ENCODE peak calls at places on chromosomes 7 and 10, in ten cellular contexts. G is neural crest cell; O is nephron progenitor cell; B is GM23338; H is body of pancreas; M is IMR-90; W is CD8-positive, alpha-beta T cell; S is fibroblast of the aortic adventitia; X is left ventricle myocardium inferior; I is brain microvascular endothelial cell. P is an unnamed sample.

GRCh38 chr10:43968076-43968475 is 319.4 kb upstream of the ZNF32 start:
- DNase-seq in G (no peak), O (no peak), B (no peak), H (no peak), M (no peak), W (no peak), S (no peak), X (no peak), I (no peak), P (no peak)

GRCh38 chr10:78925800-78926319 is 142.9 kb upstream of the ZMIZ1 start:
- DNase-seq in G (no peak), O (no peak), B (no peak), H (no peak), M (peak; percentile 98), W (no peak), S (peak; percentile 98), X (no peak), I (peak; percentile 93), P (no peak)

GRCh38 chr10:26472440-26472778 is 34.3 kb downstream of the APBB1IP start:
- DNase-seq in G (no peak), O (no peak), B (no peak), H (no peak), M (no peak), W (no peak), S (no peak), X (no peak), I (no peak), P (no peak)

GRCh38 chr7:44693641-44694313 is 54.9 kb upstream of the ZMIZ2 start:
- DNase-seq in G (no peak), O (no peak), B (no peak), H (no peak), M (peak; percentile 85), W (no peak), S (peak; percentile 51), X (peak; percentile 67), I (peak; percentile 78), P (no peak)

GRCh38 chr7:18210382-18210781 is 182.7 kb upstream of the PRPS1L1 start:
- DNase-seq in G (no peak), O (no peak), B (no peak), H (no peak), M (no peak), W (no peak), S (no peak), X (no peak), I (no peak), P (no peak)

GRCh38 chr7:121079425-121080169 is 91.1 kb downstream of the CPED1 start:
- DNase-seq in G (no peak), O (no peak), B (no peak), H (no peak), M (peak; percentile 51), W (no peak), S (peak; percentile 62), X (no peak), I (peak; percentile 23), P (no peak)

GRCh38 chr7:144452064-144452463 is 48.6 kb upstream of the NOBOX start:
- DNase-seq in G (no peak), O (no peak), B (no peak), H (no peak), M (no peak), W (no peak), S (no peak), X (no peak), I (no peak), P (no peak)

GRCh38 chr7:134941185-134941900 is 45.0 kb upstream of the AGBL3 start:
- DNase-seq in G (no peak), O (no peak), B (peak; percentile 21), H (no peak), M (peak; percentile 92), W (no peak), S (peak; percentile 91), X (no peak), I (peak; percentile 89), P (no peak)

GRCh38 chr7:33425385-33425784 is 296.0 kb downstream of the BBS9 start:
- DNase-seq in G (no peak), O (no peak), B (no peak), H (no peak), M (no peak), W (no peak), S (no peak), X (no peak), I (no peak), P (no peak)

GRCh38 chr10:16779375-16779774 is 37.8 kb downstream of the RSU1 start:
- DNase-seq in G (no peak), O (no peak), B (no peak), H (no peak), M (no peak), W (peak; percentile 15), S (no peak), X (no peak), I (no peak), P (no peak)

GRCh38 chr10:8061274-8062211 is 7.1 kb downstream of the GATA3 start:
- DNase-seq in G (no peak), O (no peak), B (peak; percentile 55), H (no peak), M (no peak), W (peak; percentile 60), S (no peak), X (no peak), I (no peak), P (no peak)

GRCh38 chr10:63537511-63537910 is 16.3 kb downstream of the REEP3 start:
- DNase-seq in G (no peak), O (no peak), B (no peak), H (no peak), M (no peak), W (no peak), S (no peak), X (no peak), I (no peak), P (no peak)

GRCh38 chr10:63539994-63540393 is 18.8 kb downstream of the REEP3 start:
- DNase-seq in G (no peak), O (no peak), B (no peak), H (no peak), M (no peak), W (no peak), S (no peak), X (no peak), I (no peak), P (no peak)

GRCh38 chr10:63539377-63539776 is 18.2 kb downstream of the REEP3 start:
- DNase-seq in G (no peak), O (no peak), B (no peak), H (no peak), M (no peak), W (no peak), S (no peak), X (no peak), I (no peak), P (no peak)

GRCh38 chr10:63534723-63535122 is 13.5 kb downstream of the REEP3 start:
- DNase-seq in G (no peak), O (no peak), B (no peak), H (no peak), M (no peak), W (no peak), S (no peak), X (no peak), I (no peak), P (no peak)

DNA sequence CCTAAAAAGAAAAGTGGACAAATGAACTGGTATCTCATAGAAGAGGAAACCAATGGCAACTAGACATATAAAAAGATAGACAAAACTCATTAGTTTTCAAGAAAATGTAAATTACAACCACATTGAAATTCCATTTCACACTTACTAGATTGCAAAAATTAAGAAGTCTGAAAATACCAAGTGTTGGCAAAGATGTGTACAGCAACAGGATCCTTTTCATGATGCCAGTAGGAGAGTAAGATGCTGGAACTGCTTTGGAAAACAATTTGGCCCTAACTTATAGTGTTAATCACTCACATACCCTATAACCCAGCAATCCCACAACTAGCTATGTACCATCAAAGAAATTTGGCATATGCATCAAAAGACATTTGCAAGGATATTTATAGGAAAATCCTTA is 15.5 kb downstream of the REEP3 start:
- DNase-seq in G (no peak), O (no peak), B (no peak), H (no peak), M (no peak), W (no peak), S (no peak), X (no peak), I (no peak), P (no peak)
- TF ChIP-seq CTCF in G (no peak), O (no peak), B (no peak), H (no peak), M (no peak), W (no peak), S (no peak), X (no peak), I (no peak), P (no peak)

GRCh38 chr10:35639651-35640311 is 2.3 kb downstream of the FZD8 start:
- DNase-seq in G (peak; percentile 34), O (peak; percentile 58), B (peak; percentile 70), H (peak; percentile 42), M (peak; percentile 70), W (no peak), S (peak; percentile 55), X (peak; percentile 19), I (peak; percentile 24), P (peak; percentile 70)
- TF ChIP-seq CTCF in G (peak; percentile 37), O (no peak), B (no peak), H (peak; percentile 24), M (peak; percentile 41), W (no peak), S (peak; percentile 38), X (no peak), I (peak; percentile 48), P (no peak)

DNA sequence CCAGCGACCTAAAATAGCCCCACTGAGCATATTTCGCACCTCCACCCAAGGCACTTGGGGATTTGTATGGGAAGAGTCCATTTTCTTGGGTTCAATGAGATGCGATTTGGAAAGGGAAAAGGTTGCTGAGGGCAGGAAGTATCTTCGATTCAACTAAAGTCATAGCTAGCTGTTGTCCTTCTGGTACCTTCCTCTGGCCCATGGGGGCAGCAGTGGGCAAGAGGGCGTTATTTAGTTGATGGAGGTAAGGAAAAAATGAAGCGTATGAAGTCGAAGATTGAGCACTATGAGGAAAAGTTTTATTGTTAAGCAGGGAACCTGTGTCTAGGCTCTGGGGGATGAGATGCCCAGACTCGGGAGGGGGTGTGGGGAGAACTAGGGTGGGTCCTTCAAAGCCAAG is 135.4 kb downstream of the EVX1 start:
- DNase-seq in G (no peak), O (no peak), B (peak; percentile 51), H (no peak), M (no peak), W (no peak), S (no peak), X (no peak), I (no peak), P (no peak)
- TF ChIP-seq CTCF in G (no peak), O (no peak), B (peak; percentile 67), H (no peak), M (no peak), W (no peak), S (no peak), X (no peak), I (peak; percentile 22), P (no peak)

DNA sequence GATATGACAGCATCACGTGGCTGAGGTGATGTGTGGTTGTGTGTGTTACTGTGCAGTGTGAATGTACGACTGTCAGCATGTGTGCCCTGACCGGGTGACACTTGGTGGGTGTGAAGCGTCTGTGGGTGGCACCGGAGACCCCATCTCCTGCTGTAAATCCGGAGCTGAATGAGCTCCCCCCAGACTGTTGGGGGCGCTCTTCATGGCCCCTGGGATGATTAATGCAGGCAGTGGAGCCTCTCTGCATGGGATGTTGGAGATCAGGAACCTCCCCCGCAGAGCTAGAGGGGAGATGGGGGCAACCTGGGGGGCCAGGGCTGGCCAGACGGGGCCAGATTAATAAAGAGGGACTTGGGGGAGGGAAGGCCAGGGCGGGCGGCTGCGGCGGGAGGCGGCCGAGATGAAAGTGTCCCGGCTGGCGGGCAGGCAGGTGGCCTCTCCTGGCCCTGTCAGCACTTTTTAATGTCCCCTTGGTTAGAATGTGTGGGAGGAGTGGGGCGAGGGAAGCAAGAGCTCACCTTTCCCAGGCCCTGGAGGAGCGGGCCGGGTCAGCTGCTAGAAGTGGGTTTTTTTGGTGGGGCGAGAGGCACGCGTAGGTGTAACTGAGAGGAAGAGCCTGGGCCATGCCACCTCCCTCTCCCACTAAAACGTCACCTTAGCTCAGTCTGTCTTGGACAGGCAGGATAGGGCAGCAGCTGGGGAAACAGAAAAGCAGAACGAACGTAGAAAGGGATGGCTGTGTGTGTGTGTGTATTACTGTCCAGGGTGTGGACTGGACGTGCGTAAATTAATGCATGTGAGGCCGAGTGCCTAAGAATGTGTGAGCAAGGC is 34.2 kb downstream of the HIF1AN start:
- DNase-seq in G (no peak), O (peak; percentile 56), B (peak; percentile 75), H (peak; percentile 25), M (no peak), W (no peak), S (no peak), X (no peak), I (no peak), P (no peak)
- TF ChIP-seq CTCF in G (no peak), O (peak; percentile 39), B (peak; percentile 97), H (peak; percentile 31), M (no peak), W (no peak), S (no peak), X (no peak), I (peak; percentile 4), P (no peak)